ENCODE peak calls at places on chromosomes 13 and 19, in ten cellular contexts. One of them, this sample, is unnamed.

GRCh38 chr13:24148414-24149305 is 11.9 kb upstream of the SPATA13 start:
- DNase-seq in OCI-LY7: no peak
- DNase-seq in endothelial cell of umbilical vein: peak
- DNase-seq in cardiac fibroblast: peak
- DNase-seq in epithelial cell of esophagus: peak
- DNase-seq in left ventricle myocardium inferior: no peak
- DNase-seq in upper lobe of right lung: no peak
- DNase-seq in BJ: peak
- DNase-seq in bronchial epithelial cell: peak
- DNase-seq in adrenal gland: no peak
- DNase-seq in this sample: peak

GRCh38 chr19:35355851-35356460 is 2.3 kb upstream of the FFAR3 start:
- DNase-seq in BJ: no peak
- DNase-seq in upper lobe of right lung: peak
- DNase-seq in left ventricle myocardium inferior: no peak
- DNase-seq in epithelial cell of esophagus: no peak
- DNase-seq in bronchial epithelial cell: no peak
- DNase-seq in cardiac fibroblast: no peak
- DNase-seq in endothelial cell of umbilical vein: no peak
- DNase-seq in OCI-LY7: no peak
- DNase-seq in adrenal gland: no peak
- DNase-seq in this sample: no peak

GRCh38 chr19:10918359-10918758 is 10.1 kb downstream of the YIPF2 start:
- DNase-seq in endothelial cell of umbilical vein: no peak
- DNase-seq in upper lobe of right lung: no peak
- DNase-seq in bronchial epithelial cell: no peak
- DNase-seq in BJ: no peak
- DNase-seq in OCI-LY7: no peak
- DNase-seq in epithelial cell of esophagus: no peak
- DNase-seq in adrenal gland: no peak
- DNase-seq in left ventricle myocardium inferior: no peak
- DNase-seq in cardiac fibroblast: no peak
- DNase-seq in this sample: no peak

GRCh38 chr19:28468701-28469459 is 744.1 kb downstream of the UQCRFS1 start:
- DNase-seq in left ventricle myocardium inferior: no peak
- DNase-seq in upper lobe of right lung: no peak
- DNase-seq in endothelial cell of umbilical vein: no peak
- DNase-seq in bronchial epithelial cell: no peak
- DNase-seq in cardiac fibroblast: peak
- DNase-seq in OCI-LY7: peak
- DNase-seq in adrenal gland: no peak
- DNase-seq in epithelial cell of esophagus: peak
- DNase-seq in BJ: peak
- DNase-seq in this sample: peak

GRCh38 chr13:27264181-27264580 is 6.4 kb upstream of the RASL11A start:
- DNase-seq in OCI-LY7: peak
- DNase-seq in left ventricle myocardium inferior: no peak
- DNase-seq in endothelial cell of umbilical vein: no peak
- DNase-seq in cardiac fibroblast: peak
- DNase-seq in epithelial cell of esophagus: peak
- DNase-seq in bronchial epithelial cell: no peak
- DNase-seq in BJ: peak
- DNase-seq in adrenal gland: no peak
- DNase-seq in upper lobe of right lung: no peak
- DNase-seq in this sample: peak

GRCh38 chr13:22189176-22190048 is 518.5 kb downstream of the FGF9 start:
- DNase-seq in epithelial cell of esophagus: no peak
- DNase-seq in adrenal gland: no peak
- DNase-seq in OCI-LY7: no peak
- DNase-seq in bronchial epithelial cell: no peak
- DNase-seq in upper lobe of right lung: no peak
- DNase-seq in left ventricle myocardium inferior: no peak
- DNase-seq in cardiac fibroblast: no peak
- DNase-seq in endothelial cell of umbilical vein: no peak
- DNase-seq in BJ: no peak
- DNase-seq in this sample: no peak

GRCh38 chr13:21478881-21479808 is 20.0 kb upstream of the ZDHHC20 start:
- DNase-seq in upper lobe of right lung: no peak
- DNase-seq in bronchial epithelial cell: peak
- DNase-seq in left ventricle myocardium inferior: no peak
- DNase-seq in cardiac fibroblast: peak
- DNase-seq in adrenal gland: peak
- DNase-seq in BJ: peak
- DNase-seq in endothelial cell of umbilical vein: peak
- DNase-seq in OCI-LY7: peak
- DNase-seq in epithelial cell of esophagus: peak
- DNase-seq in this sample: peak

GRCh38 chr19:6718741-6719539 is 1.5 kb downstream of the C3 start:
- DNase-seq in epithelial cell of esophagus: no peak
- DNase-seq in upper lobe of right lung: peak
- DNase-seq in adrenal gland: peak
- DNase-seq in OCI-LY7: peak
- DNase-seq in bronchial epithelial cell: no peak
- DNase-seq in BJ: no peak
- DNase-seq in cardiac fibroblast: peak
- DNase-seq in left ventricle myocardium inferior: no peak
- DNase-seq in endothelial cell of umbilical vein: no peak
- DNase-seq in this sample: peak

GRCh38 chr13:71866173-71867091 is 572 bp downstream of the DACH1 start:
- DNase-seq in left ventricle myocardium inferior: peak
- DNase-seq in upper lobe of right lung: peak
- DNase-seq in OCI-LY7: no peak
- DNase-seq in cardiac fibroblast: no peak
- DNase-seq in adrenal gland: peak
- DNase-seq in BJ: no peak
- DNase-seq in bronchial epithelial cell: no peak
- DNase-seq in endothelial cell of umbilical vein: peak
- DNase-seq in epithelial cell of esophagus: peak
- DNase-seq in this sample: no peak

GRCh38 chr13:67515895-67516294 is 285.8 kb upstream of the PCDH9 start:
- DNase-seq in BJ: no peak
- DNase-seq in adrenal gland: no peak
- DNase-seq in endothelial cell of umbilical vein: no peak
- DNase-seq in bronchial epithelial cell: peak
- DNase-seq in upper lobe of right lung: no peak
- DNase-seq in left ventricle myocardium inferior: no peak
- DNase-seq in epithelial cell of esophagus: peak
- DNase-seq in OCI-LY7: no peak
- DNase-seq in cardiac fibroblast: peak
- DNase-seq in this sample: peak

GRCh38 chr13:31172535-31172934 is 10.8 kb upstream of the HSPH1 start:
- DNase-seq in endothelial cell of umbilical vein: peak
- DNase-seq in bronchial epithelial cell: peak
- DNase-seq in upper lobe of right lung: no peak
- DNase-seq in left ventricle myocardium inferior: no peak
- DNase-seq in OCI-LY7: no peak
- DNase-seq in adrenal gland: no peak
- DNase-seq in cardiac fibroblast: peak
- DNase-seq in epithelial cell of esophagus: peak
- DNase-seq in BJ: no peak
- DNase-seq in this sample: peak

GRCh38 chr19:15280915-15281683 is 48.9 kb upstream of the EPHX3 start:
- DNase-seq in left ventricle myocardium inferior: peak
- DNase-seq in adrenal gland: peak
- DNase-seq in cardiac fibroblast: peak
- DNase-seq in bronchial epithelial cell: peak
- DNase-seq in endothelial cell of umbilical vein: peak
- DNase-seq in BJ: no peak
- DNase-seq in upper lobe of right lung: peak
- DNase-seq in epithelial cell of esophagus: peak
- DNase-seq in OCI-LY7: no peak
- DNase-seq in this sample: peak

GRCh38 chr19:17391371-17392151 is 2.4 kb downstream of the CCDC194 start:
- DNase-seq in BJ: no peak
- DNase-seq in upper lobe of right lung: no peak
- DNase-seq in endothelial cell of umbilical vein: no peak
- DNase-seq in cardiac fibroblast: no peak
- DNase-seq in OCI-LY7: no peak
- DNase-seq in adrenal gland: no peak
- DNase-seq in epithelial cell of esophagus: no peak
- DNase-seq in left ventricle myocardium inferior: no peak
- DNase-seq in bronchial epithelial cell: peak
- DNase-seq in this sample: no peak
- H3K4me3 ChIP-seq in BJ: peak
- H3K4me3 ChIP-seq in upper lobe of right lung: peak
- H3K4me3 ChIP-seq in endothelial cell of umbilical vein: peak
- H3K4me3 ChIP-seq in cardiac fibroblast: peak
- H3K4me3 ChIP-seq in OCI-LY7: peak
- H3K4me3 ChIP-seq in adrenal gland: peak
- H3K4me3 ChIP-seq in epithelial cell of esophagus: peak
- H3K4me3 ChIP-seq in left ventricle myocardium inferior: peak
- H3K4me3 ChIP-seq in bronchial epithelial cell: peak
- H3K4me3 ChIP-seq in this sample: peak

GRCh38 chr19:9849786-9850185 is 14.7 kb downstream of the PIN1 start:
- DNase-seq in upper lobe of right lung: no peak
- DNase-seq in BJ: no peak
- DNase-seq in epithelial cell of esophagus: no peak
- DNase-seq in bronchial epithelial cell: no peak
- DNase-seq in left ventricle myocardium inferior: no peak
- DNase-seq in cardiac fibroblast: no peak
- DNase-seq in OCI-LY7: no peak
- DNase-seq in endothelial cell of umbilical vein: no peak
- DNase-seq in adrenal gland: no peak
- DNase-seq in this sample: no peak

GRCh38 chr19:9848060-9848459 is 12.9 kb downstream of the PIN1 start:
- DNase-seq in upper lobe of right lung: no peak
- DNase-seq in left ventricle myocardium inferior: no peak
- DNase-seq in bronchial epithelial cell: no peak
- DNase-seq in endothelial cell of umbilical vein: no peak
- DNase-seq in adrenal gland: no peak
- DNase-seq in OCI-LY7: peak
- DNase-seq in epithelial cell of esophagus: no peak
- DNase-seq in cardiac fibroblast: no peak
- DNase-seq in BJ: no peak
- DNase-seq in this sample: no peak

GRCh38 chr19:9850235-9850959 is 15.3 kb downstream of the PIN1 start:
- DNase-seq in cardiac fibroblast: no peak
- DNase-seq in endothelial cell of umbilical vein: no peak
- DNase-seq in OCI-LY7: no peak
- DNase-seq in adrenal gland: no peak
- DNase-seq in epithelial cell of esophagus: no peak
- DNase-seq in upper lobe of right lung: no peak
- DNase-seq in BJ: no peak
- DNase-seq in bronchial epithelial cell: no peak
- DNase-seq in left ventricle myocardium inferior: no peak
- DNase-seq in this sample: no peak

GRCh38 chr19:9848761-9849160 is 13.6 kb downstream of the PIN1 start:
- DNase-seq in adrenal gland: no peak
- DNase-seq in bronchial epithelial cell: no peak
- DNase-seq in cardiac fibroblast: no peak
- DNase-seq in upper lobe of right lung: no peak
- DNase-seq in BJ: no peak
- DNase-seq in endothelial cell of umbilical vein: no peak
- DNase-seq in left ventricle myocardium inferior: no peak
- DNase-seq in OCI-LY7: no peak
- DNase-seq in epithelial cell of esophagus: no peak
- DNase-seq in this sample: no peak

DNA sequence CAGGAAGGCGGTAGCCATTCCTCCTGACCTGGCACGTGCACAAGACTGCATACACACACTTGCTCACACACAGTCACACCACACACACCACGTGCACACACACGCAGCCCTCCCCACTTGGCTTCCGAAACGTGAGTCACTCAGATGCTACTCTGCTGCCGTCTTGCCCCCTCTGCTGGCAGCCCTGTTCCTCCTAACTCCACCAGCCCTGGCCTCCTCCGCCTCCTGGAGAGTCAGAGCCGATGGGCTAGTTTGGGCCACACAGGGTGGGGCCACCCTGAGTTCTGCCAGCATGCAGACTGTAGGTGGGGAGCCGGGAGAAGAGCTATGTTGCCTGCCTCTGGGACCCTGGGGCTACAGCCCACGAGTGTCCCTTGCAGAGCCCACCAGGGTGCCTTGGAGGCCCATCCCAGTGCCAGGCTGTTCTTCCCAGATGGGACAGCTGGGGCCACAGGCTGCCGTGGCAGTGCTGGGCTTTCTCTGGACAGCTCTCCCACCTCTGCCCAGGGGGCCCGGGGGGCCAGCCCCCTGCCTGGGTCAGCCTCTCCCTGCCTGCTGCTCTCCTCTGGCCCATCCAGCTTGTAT is 12.1 kb downstream of the PIN1 start:
- DNase-seq in left ventricle myocardium inferior: no peak
- DNase-seq in OCI-LY7: no peak
- DNase-seq in endothelial cell of umbilical vein: peak
- DNase-seq in adrenal gland: peak
- DNase-seq in upper lobe of right lung: no peak
- DNase-seq in bronchial epithelial cell: peak
- DNase-seq in BJ: peak
- DNase-seq in cardiac fibroblast: peak
- DNase-seq in epithelial cell of esophagus: peak
- DNase-seq in this sample: peak
- TF ChIP-seq CTCF in left ventricle myocardium inferior: peak
- TF ChIP-seq CTCF in OCI-LY7: peak
- TF ChIP-seq CTCF in endothelial cell of umbilical vein: peak
- TF ChIP-seq CTCF in adrenal gland: peak
- TF ChIP-seq CTCF in upper lobe of right lung: peak
- TF ChIP-seq CTCF in bronchial epithelial cell: peak
- TF ChIP-seq CTCF in BJ: peak
- TF ChIP-seq CTCF in cardiac fibroblast: peak
- TF ChIP-seq CTCF in epithelial cell of esophagus: peak
- TF ChIP-seq CTCF in this sample: peak

GRCh38 chr13:42055500-42056085 is 7.1 kb downstream of the DGKH start:
- DNase-seq in adrenal gland: no peak
- DNase-seq in left ventricle myocardium inferior: no peak
- DNase-seq in endothelial cell of umbilical vein: no peak
- DNase-seq in bronchial epithelial cell: no peak
- DNase-seq in cardiac fibroblast: no peak
- DNase-seq in OCI-LY7: no peak
- DNase-seq in BJ: no peak
- DNase-seq in epithelial cell of esophagus: no peak
- DNase-seq in upper lobe of right lung: no peak
- DNase-seq in this sample: no peak
- H3K4me3 ChIP-seq in adrenal gland: no peak
- H3K4me3 ChIP-seq in left ventricle myocardium inferior: peak
- H3K4me3 ChIP-seq in endothelial cell of umbilical vein: no peak
- H3K4me3 ChIP-seq in bronchial epithelial cell: no peak
- H3K4me3 ChIP-seq in cardiac fibroblast: no peak
- H3K4me3 ChIP-seq in OCI-LY7: no peak
- H3K4me3 ChIP-seq in BJ: no peak
- H3K4me3 ChIP-seq in epithelial cell of esophagus: no peak
- H3K4me3 ChIP-seq in upper lobe of right lung: no peak
- H3K4me3 ChIP-seq in this sample: no peak

DNA sequence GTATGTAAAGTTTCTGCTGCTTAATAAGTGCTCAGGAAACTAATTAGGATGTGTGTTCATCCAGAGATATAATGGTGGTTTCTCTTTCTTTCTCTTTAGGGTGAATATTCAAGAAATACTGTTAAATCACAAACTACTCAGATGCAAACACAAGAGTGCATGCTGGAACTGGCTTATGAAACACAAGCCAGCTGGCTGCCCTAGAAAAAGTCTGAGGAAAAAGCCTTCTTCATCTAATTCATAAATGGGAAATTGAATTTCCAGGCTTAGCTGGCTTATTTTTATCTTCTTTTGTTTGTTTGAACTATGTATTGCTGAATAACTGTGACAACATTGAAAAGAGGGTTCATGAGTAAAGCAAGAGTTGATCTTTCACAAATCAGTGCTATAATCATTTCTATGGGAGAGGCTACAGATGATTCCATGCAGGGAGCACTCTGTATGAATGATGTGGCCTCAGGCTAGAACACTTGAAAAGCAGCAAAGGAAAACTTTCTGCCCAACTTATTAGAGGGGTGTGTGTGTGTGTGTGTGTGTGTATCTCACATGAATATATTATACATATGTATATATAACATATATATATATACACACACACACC is 69.8 kb upstream of the SCEL start:
- DNase-seq in upper lobe of right lung: no peak
- DNase-seq in bronchial epithelial cell: peak
- DNase-seq in left ventricle myocardium inferior: no peak
- DNase-seq in endothelial cell of umbilical vein: no peak
- DNase-seq in adrenal gland: no peak
- DNase-seq in cardiac fibroblast: no peak
- DNase-seq in OCI-LY7: no peak
- DNase-seq in BJ: no peak
- DNase-seq in epithelial cell of esophagus: peak
- DNase-seq in this sample: no peak
- TF ChIP-seq CTCF in upper lobe of right lung: no peak
- TF ChIP-seq CTCF in bronchial epithelial cell: no peak
- TF ChIP-seq CTCF in left ventricle myocardium inferior: no peak
- TF ChIP-seq CTCF in endothelial cell of umbilical vein: no peak
- TF ChIP-seq CTCF in adrenal gland: no peak
- TF ChIP-seq CTCF in cardiac fibroblast: no peak
- TF ChIP-seq CTCF in OCI-LY7: no peak
- TF ChIP-seq CTCF in BJ: no peak
- TF ChIP-seq CTCF in epithelial cell of esophagus: no peak
- TF ChIP-seq CTCF in this sample: no peak